ENCODE peak calls at places on chromosomes 1 and 21, in nine cellular contexts. C is breast epithelium, Z is astrocyte, U is ovary, J is cardiac fibroblast, O is upper lobe of right lung, H is RWPE2, W is OCI-LY7, T is colonic mucosa. V is an unnamed sample.

GRCh38 chr1:50369830-50370229 is 53.4 kb downstream of the DMRTA2 start:
- DNase-seq in C (no peak), Z (no peak), U (no peak), J (no peak), O (no peak), H (no peak), W (no peak), T (no peak), V (no peak)

GRCh38 chr1:114206392-114206791 is 52.7 kb upstream of the SYT6 start:
- DNase-seq in C (no peak), Z (no peak), U (no peak), J (no peak), O (no peak), H (no peak), W (no peak), T (no peak), V (no peak)

GRCh38 chr1:160108888-160109662 is 6.5 kb upstream of the ATP1A2 start:
- DNase-seq in C (no peak), Z (peak; percentile 22), U (peak; percentile 50), J (peak; percentile 70), O (no peak), H (no peak), W (peak; percentile 81), T (no peak), V (no peak)

GRCh38 chr1:62057631-62058290 is 136.9 kb upstream of the L1TD1 start:
- DNase-seq in C (no peak), Z (no peak), U (no peak), J (no peak), O (no peak), H (no peak), W (no peak), T (no peak), V (no peak)

GRCh38 chr1:89542345-89542744 is 17.7 kb downstream of the LRRC8B start:
- DNase-seq in C (no peak), Z (no peak), U (no peak), J (no peak), O (no peak), H (no peak), W (no peak), T (no peak), V (no peak)

GRCh38 chr1:45566722-45567121 is 16.1 kb downstream of the AKR1A1 start:
- DNase-seq in C (peak; percentile 60), Z (no peak), U (peak; percentile 62), J (peak; percentile 66), O (peak; percentile 73), H (no peak), W (no peak), T (peak; percentile 24), V (no peak)

GRCh38 chr1:233113009-233113712 is 162.8 kb downstream of the NTPCR start:
- DNase-seq in C (no peak), Z (peak; percentile 100), U (peak; percentile 61), J (peak; percentile 99), O (peak; percentile 79), H (peak; percentile 83), W (no peak), T (peak; percentile 52), V (no peak)

GRCh38 chr21:35044770-35045538 is 4.1 kb downstream of the RUNX1 start:
- DNase-seq in C (no peak), Z (no peak), U (no peak), J (no peak), O (no peak), H (no peak), W (no peak), T (no peak), V (no peak)

GRCh38 chr1:25837253-25837875 is 17.6 kb downstream of the MTFR1L start:
- DNase-seq in C (no peak), Z (no peak), U (no peak), J (peak; percentile 32), O (no peak), H (no peak), W (peak; percentile 33), T (no peak), V (no peak)

GRCh38 chr1:66294692-66295384 is 239.1 kb upstream of the SGIP1 start:
- DNase-seq in C (no peak), Z (peak; percentile 68), U (no peak), J (peak; percentile 64), O (no peak), H (no peak), W (no peak), T (no peak), V (no peak)

GRCh38 chr1:32474954-32475353 is 10.1 kb downstream of the ZBTB8B start:
- DNase-seq in C (no peak), Z (no peak), U (no peak), J (no peak), O (no peak), H (no peak), W (no peak), T (no peak), V (no peak)

GRCh38 chr1:32485554-32486255 is 20.8 kb downstream of the ZBTB8B start:
- DNase-seq in C (no peak), Z (peak; percentile 82), U (no peak), J (peak; percentile 39), O (no peak), H (no peak), W (no peak), T (no peak), V (no peak)

GRCh38 chr1:32480761-32481160 is 15.9 kb downstream of the ZBTB8B start:
- DNase-seq in C (no peak), Z (no peak), U (no peak), J (no peak), O (no peak), H (no peak), W (no peak), T (no peak), V (no peak)

DNA sequence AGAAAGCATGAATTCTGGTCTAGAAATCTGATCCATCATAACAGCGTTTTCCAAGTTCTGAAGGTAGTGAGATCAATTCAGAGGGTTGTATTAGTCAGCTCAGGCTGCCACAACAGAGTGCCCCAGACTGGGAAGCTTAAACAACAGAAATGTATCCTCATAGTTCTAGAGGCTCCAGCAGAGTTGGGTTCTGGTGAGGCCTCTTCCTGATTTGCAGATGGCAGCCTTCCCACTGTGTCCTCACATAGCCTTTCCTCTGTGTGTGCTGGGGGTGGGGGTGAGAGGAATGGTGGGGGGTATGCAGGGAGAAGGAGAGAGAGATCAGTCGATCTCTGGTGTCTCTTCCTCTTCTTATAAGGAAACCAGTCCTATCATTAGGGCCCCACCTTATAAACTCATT is 15.1 kb downstream of the ZBTB8B start:
- DNase-seq in C (no peak), Z (no peak), U (no peak), J (no peak), O (no peak), H (no peak), W (no peak), T (no peak), V (no peak)
- TF ChIP-seq CTCF in C (no peak), Z (no peak), U (no peak), J (no peak), O (no peak), H (no peak), W (no peak), T (no peak), V (no peak)

GRCh38 chr1:22712502-22713271 is 2.0 kb downstream of the EPHB2 start:
- DNase-seq in C (no peak), Z (peak; percentile 34), U (no peak), J (no peak), O (no peak), H (no peak), W (no peak), T (no peak), V (no peak)
- H3K4me3 ChIP-seq in C (no peak overlapping the region), Z (peak overlapping the region; percentile 81), U (no peak overlapping the region), J (peak overlapping the region; percentile 39), O (no peak overlapping the region), H (no peak overlapping the region), W (no peak overlapping the region), T (peak overlapping the region; percentile 65), V (no peak overlapping the region)

GRCh38 chr1:208421511-208421910 is 177.3 kb upstream of the PLXNA2 start:
- DNase-seq in C (no peak), Z (no peak), U (no peak), J (no peak), O (no peak), H (no peak), W (no peak), T (no peak), V (no peak)

GRCh38 chr1:208420696-208421095 is 176.5 kb upstream of the PLXNA2 start:
- DNase-seq in C (no peak), Z (no peak), U (no peak), J (no peak), O (no peak), H (no peak), W (no peak), T (no peak), V (no peak)

GRCh38 chr1:208418667-208419066 is 174.5 kb upstream of the PLXNA2 start:
- DNase-seq in C (no peak), Z (no peak), U (no peak), J (no peak), O (no peak), H (no peak), W (no peak), T (no peak), V (no peak)

GRCh38 chr1:208423522-208423921 is 179.3 kb upstream of the PLXNA2 start:
- DNase-seq in C (no peak), Z (no peak), U (no peak), J (no peak), O (no peak), H (no peak), W (no peak), T (no peak), V (no peak)

DNA sequence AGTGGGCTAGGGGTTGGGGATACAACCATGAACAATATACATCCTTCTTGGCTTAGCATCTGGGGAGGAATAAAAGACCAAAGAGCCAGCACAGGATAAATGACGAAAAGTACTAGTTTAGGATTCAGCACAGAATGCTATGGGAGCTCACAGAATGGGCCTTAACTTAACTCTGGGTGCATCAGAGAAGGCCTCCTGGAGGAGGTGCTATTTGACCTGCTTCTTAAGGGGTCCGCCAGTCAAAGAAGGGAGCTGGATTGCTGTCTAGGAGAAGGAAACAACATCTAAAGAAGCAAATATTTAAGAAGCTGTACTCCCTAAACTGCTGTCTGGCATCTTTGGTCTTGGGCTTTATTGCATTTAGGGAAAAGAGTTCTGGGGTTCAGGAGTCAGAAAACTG is 175.8 kb upstream of the PLXNA2 start:
- DNase-seq in C (no peak), Z (no peak), U (no peak), J (no peak), O (no peak), H (no peak), W (no peak), T (no peak), V (no peak)
- TF ChIP-seq CTCF in C (no peak), Z (no peak), U (no peak), J (no peak), O (no peak), H (no peak), W (no peak), T (no peak), V (no peak)

DNA sequence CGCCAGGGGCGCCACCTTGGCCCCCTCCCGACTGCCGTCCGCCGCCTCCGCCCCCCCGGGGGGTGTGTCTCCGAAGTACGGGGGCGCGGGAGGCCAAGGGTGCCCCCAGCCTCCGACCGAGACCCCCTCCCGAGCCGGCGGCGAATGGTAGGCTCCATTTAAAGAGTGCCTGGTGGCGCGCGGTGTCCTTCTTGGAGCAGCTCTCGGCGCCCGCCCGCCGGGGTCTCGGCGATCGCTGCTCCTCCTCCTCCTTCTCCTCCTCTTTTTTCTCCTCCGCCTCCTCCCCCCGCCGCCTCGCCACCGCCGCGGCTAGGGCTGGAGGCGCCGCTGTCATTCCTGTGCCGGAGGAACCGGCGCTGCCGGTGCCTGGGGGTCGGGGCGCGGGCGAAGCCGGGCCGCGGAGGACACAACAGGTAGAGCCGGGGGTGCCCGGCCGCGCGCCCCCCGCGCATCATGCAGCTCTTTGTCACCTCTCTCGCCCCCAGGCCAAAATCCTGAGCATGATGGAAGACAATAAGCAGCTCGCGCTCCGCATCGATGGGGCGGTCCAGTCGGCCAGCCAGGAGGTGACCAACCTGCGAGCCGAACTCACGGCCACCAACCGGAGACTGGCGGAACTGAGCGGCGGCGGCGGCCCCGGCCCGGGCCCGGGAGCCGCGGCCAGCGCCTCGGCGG is at the start of gene KAZN:
- DNase-seq in C (no peak), Z (no peak), U (no peak), J (peak; percentile 43), O (no peak), H (no peak), W (no peak), T (peak; percentile 18), V (no peak)
- H3K4me3 ChIP-seq in C (peak within 1 kb of the TSS; percentile 66), Z (peak within 1 kb of the TSS; percentile 52), U (peak within 1 kb of the TSS; percentile 7), J (peak within 1 kb of the TSS; percentile 55), O (peak within 1 kb of the TSS; percentile 50), H (peak within 1 kb of the TSS; percentile 32), W (peak within 1 kb of the TSS; percentile 54), T (peak within 1 kb of the TSS; percentile 30), V (peak within 1 kb of the TSS; percentile 24)

V was measured in GM12864.